ENCODE peak calls at places on chromosomes 4 and X, in six cellular contexts. Z is K562, R is GM12878, G is H1, V is SK-N-SH, A is HepG2. W is an unnamed sample.

GRCh38 chr4:55993994-55994657 is 45.4 kb downstream of the CEP135 start:
- DNase-seq in G (no peak), R (peak), V (no peak), Z (peak), A (no peak), W (no peak)

GRCh38 chr4:74244049-74244448 is 64.2 kb upstream of the EPGN start:
- DNase-seq in R (no peak), A (no peak), V (no peak), G (no peak), Z (no peak), W (no peak)

GRCh38 chr4:38609614-38610013 is 54.4 kb upstream of the KLF3 start:
- DNase-seq in Z (peak), A (no peak), V (no peak), G (no peak), R (no peak), W (no peak)

GRCh38 chrX:373641-374471 is 12.9 kb downstream of the PPP2R3B start:
- DNase-seq in A (peak), G (peak), R (no peak), V (no peak), Z (no peak), W (no peak)

GRCh38 chr4:82753725-82754410 is 44.7 kb downstream of the SCD5 start:
- DNase-seq in V (no peak), G (no peak), Z (no peak), R (no peak), A (no peak), W (no peak)

GRCh38 chrX:499870-500364 is 113.2 kb upstream of the PPP2R3B start:
- DNase-seq in R (no peak), A (no peak), Z (no peak), G (peak), V (no peak), W (no peak)

GRCh38 chr4:150268444-150268843 is 190.2 kb downstream of the DCLK2 start:
- DNase-seq in A (no peak), Z (no peak), V (no peak), R (no peak), G (no peak), W (no peak)

GRCh38 chrX:153055827-153056748 is at the start of gene PNMA3:
- DNase-seq in A (no peak), V (peak), R (no peak), G (peak), Z (no peak), W (no peak)

GRCh38 chr4:83110222-83110945 is 4.1 kb downstream of the PLAC8 start:
- DNase-seq in R (peak), G (peak), Z (peak), A (peak), V (peak), W (peak)

GRCh38 chr4:90543419-90544170 is 416.4 kb downstream of the CCSER1 start:
- DNase-seq in A (no peak), R (no peak), Z (no peak), G (no peak), V (peak), W (no peak)

GRCh38 chr4:139853309-139853708 is 187.7 kb downstream of the MGST2 start:
- DNase-seq in R (no peak), G (no peak), V (no peak), A (no peak), Z (no peak), W (no peak)

GRCh38 chr4:139851639-139852038 is 186.0 kb downstream of the MGST2 start:
- DNase-seq in A (no peak), R (no peak), Z (no peak), V (no peak), G (no peak), W (no peak)

GRCh38 chr4:139849219-139849618 is 183.6 kb downstream of the MGST2 start:
- DNase-seq in G (no peak), Z (no peak), A (peak), R (no peak), V (peak), W (no peak)

GRCh38 chr4:139852612-139853269 is 187.1 kb downstream of the MGST2 start:
- DNase-seq in G (no peak), V (no peak), A (no peak), R (no peak), Z (no peak), W (no peak)

GRCh38 chr4:139851133-139851532 is 185.5 kb downstream of the MGST2 start:
- DNase-seq in Z (no peak), V (no peak), R (no peak), G (no peak), A (no peak), W (no peak)
- TF ChIP-seq JUND in Z (no peak), V (no peak), R (no peak), G (no peak), A (no peak), W (no peak)

GRCh38 chrX:149819371-149819770 is 37.6 kb downstream of the MAGEA9 start:
- DNase-seq in G (no peak), R (no peak), V (no peak), A (no peak), Z (no peak), W (no peak)

DNA sequence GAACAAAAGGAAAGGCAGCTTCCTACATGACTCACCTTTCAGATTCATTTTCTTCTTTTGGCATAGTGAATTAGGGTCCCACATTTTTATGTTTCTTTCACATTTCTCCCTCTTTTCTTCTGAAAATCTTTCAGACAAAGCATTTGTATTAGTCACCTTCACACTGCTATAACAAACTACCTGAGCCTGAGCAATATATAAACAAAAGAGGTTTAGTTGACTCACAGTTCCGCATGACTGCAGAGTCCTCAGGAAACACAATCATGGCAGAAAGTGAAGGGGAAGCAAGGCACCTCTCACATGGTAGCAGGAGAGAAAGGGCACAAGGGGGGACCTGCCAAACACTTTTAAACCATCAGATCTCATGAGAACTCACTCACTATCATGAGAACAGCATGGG is 36.9 kb downstream of the MAGEA9 start:
- DNase-seq in R (no peak), V (no peak), A (no peak), G (no peak), Z (no peak), W (no peak)
- TF ChIP-seq MAX in R (no peak), V (no peak), A (no peak), G (no peak), Z (no peak), W (no peak)

DNA sequence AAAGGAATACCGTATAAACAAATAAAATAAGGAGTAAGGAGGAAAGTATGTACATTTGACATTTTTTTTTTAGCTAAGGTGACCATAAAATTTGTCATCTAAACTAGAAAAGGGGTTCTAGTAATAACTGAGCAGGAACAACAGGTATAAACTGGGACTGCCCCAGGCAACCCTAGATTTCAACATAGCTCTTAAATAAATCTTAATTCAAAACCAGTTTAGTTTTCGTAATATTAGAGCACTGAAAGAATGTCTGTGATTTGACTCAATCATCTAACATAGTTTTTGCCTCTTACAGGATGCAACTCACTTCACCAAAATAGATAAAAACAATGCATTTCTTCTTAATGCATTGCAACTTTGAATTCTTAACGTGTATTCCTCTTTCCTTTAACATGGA is 257.7 kb downstream of the ADAMTS3 start:
- DNase-seq in V (no peak), G (no peak), Z (no peak), A (no peak), R (no peak), W (no peak)
- TF ChIP-seq JUND in V (no peak), G (no peak), Z (no peak), A (no peak), R (no peak), W (no peak)

DNA sequence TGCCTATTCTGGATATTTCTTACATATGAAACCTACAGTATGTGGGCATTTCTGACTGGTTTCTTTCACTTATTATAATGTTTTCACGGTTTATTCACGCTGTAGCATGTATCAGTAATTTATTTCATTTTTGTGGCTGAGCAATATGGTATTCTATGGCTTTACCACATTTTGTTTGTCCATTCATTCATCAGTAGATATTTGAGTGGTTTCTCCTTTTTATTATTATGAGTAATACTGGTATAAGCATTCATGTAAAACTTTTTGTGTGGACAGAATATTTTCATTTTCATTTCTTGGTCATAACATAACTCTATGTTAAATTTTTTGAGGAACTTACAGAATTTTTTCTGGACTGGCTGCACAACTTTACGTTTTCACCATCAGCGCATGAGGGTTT is 122.7 kb upstream of the PABPC5 start:
- DNase-seq in G (no peak), R (no peak), Z (no peak), V (no peak), A (no peak), W (no peak)
- TF ChIP-seq MAX in G (no peak), R (no peak), Z (no peak), V (no peak), A (no peak), W (no peak)

DNA sequence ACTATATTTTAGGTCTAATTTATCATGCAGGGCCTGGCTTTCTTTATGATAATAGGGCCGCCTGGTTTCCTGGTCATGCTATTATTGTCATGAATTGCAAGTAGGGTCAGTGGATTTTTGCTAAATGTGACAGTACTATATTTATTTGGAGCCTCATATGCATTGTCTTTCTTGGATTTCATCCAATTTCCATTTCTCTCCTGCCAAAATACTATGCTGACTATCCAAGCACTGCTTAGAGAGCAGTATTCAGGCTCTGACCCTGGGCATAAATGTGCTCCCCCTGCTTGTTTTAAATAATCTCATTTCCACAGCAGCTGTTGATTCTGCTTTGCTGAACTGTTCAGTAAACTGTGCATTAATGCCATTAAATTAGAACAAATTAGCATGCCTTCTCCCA is 269.3 kb downstream of the GPM6A start:
- DNase-seq in G (no peak), R (no peak), A (no peak), V (peak), Z (no peak), W (no peak)
- TF ChIP-seq JUND in G (no peak), R (no peak), A (no peak), V (no peak), Z (no peak), W (no peak)

GRCh38 chr4:135123632-135124031 is 922.0 kb upstream of the PABPC4L start:
- DNase-seq in G (no peak), V (no peak), R (no peak), A (no peak), Z (no peak), W (no peak)
- TF ChIP-seq MAX in G (no peak), V (no peak), R (no peak), A (no peak), Z (no peak), W (no peak)

GRCh38 chrX:46938589-46938988 is 26.4 kb downstream of the JADE3 start:
- DNase-seq in V (no peak), R (no peak), A (no peak), G (no peak), Z (no peak), W (no peak)

GRCh38 chrX:46941341-46941740 is 29.1 kb downstream of the JADE3 start:
- DNase-seq in G (no peak), Z (no peak), V (no peak), R (no peak), A (no peak), W (no peak)
- TF ChIP-seq JUND in G (no peak), Z (no peak), V (no peak), R (no peak), A (no peak), W (no peak)

W was measured in HCT116.